ENCODE peak calls at places on chromosome 9, in seven cellular contexts. One of them, this sample, is unnamed.

GRCh38 chr9:123246534-123246933 is 21.9 kb downstream of the STRBP start:
- DNase-seq in skeletal muscle cell: no peak
- DNase-seq in BJ: no peak
- DNase-seq in spleen: no peak
- DNase-seq in sigmoid colon: no peak
- DNase-seq in left ventricle myocardium inferior: no peak
- DNase-seq in AG04450: no peak
- DNase-seq in this sample: peak

GRCh38 chr9:26500471-26500870 is 392.1 kb downstream of the CAAP1 start:
- DNase-seq in skeletal muscle cell: no peak
- DNase-seq in BJ: no peak
- DNase-seq in spleen: no peak
- DNase-seq in sigmoid colon: no peak
- DNase-seq in left ventricle myocardium inferior: no peak
- DNase-seq in AG04450: no peak
- DNase-seq in this sample: no peak

GRCh38 chr9:34884732-34885131 is 73.4 kb upstream of the PHF24 start:
- DNase-seq in skeletal muscle cell: no peak
- DNase-seq in BJ: no peak
- DNase-seq in spleen: no peak
- DNase-seq in sigmoid colon: no peak
- DNase-seq in left ventricle myocardium inferior: no peak
- DNase-seq in AG04450: no peak
- DNase-seq in this sample: no peak

GRCh38 chr9:116576386-116576785 is 110.7 kb upstream of the TRIM32 start:
- DNase-seq in skeletal muscle cell: no peak
- DNase-seq in BJ: no peak
- DNase-seq in spleen: no peak
- DNase-seq in sigmoid colon: no peak
- DNase-seq in left ventricle myocardium inferior: no peak
- DNase-seq in AG04450: no peak
- DNase-seq in this sample: no peak

GRCh38 chr9:134408939-134409737 is 82.9 kb downstream of the RXRA start:
- DNase-seq in skeletal muscle cell: no peak
- DNase-seq in BJ: no peak
- DNase-seq in spleen: peak
- DNase-seq in sigmoid colon: no peak
- DNase-seq in left ventricle myocardium inferior: no peak
- DNase-seq in AG04450: no peak
- DNase-seq in this sample: no peak

GRCh38 chr9:68896495-68896894 is 117.4 kb downstream of the PRKACG start:
- DNase-seq in skeletal muscle cell: no peak
- DNase-seq in BJ: no peak
- DNase-seq in spleen: no peak
- DNase-seq in sigmoid colon: no peak
- DNase-seq in left ventricle myocardium inferior: no peak
- DNase-seq in AG04450: no peak
- DNase-seq in this sample: no peak

GRCh38 chr9:129347323-129348120 is 169.5 kb upstream of the IER5L start:
- DNase-seq in skeletal muscle cell: no peak
- DNase-seq in BJ: no peak
- DNase-seq in spleen: no peak
- DNase-seq in sigmoid colon: no peak
- DNase-seq in left ventricle myocardium inferior: no peak
- DNase-seq in AG04450: no peak
- DNase-seq in this sample: no peak

GRCh38 chr9:18849186-18849724 is 183.8 kb downstream of the SAXO1 start:
- DNase-seq in skeletal muscle cell: no peak
- DNase-seq in BJ: no peak
- DNase-seq in spleen: no peak
- DNase-seq in sigmoid colon: no peak
- DNase-seq in left ventricle myocardium inferior: no peak
- DNase-seq in AG04450: no peak
- DNase-seq in this sample: no peak

GRCh38 chr9:115138151-115138550 is 20.2 kb upstream of the TNC start:
- DNase-seq in skeletal muscle cell: no peak
- DNase-seq in BJ: no peak
- DNase-seq in spleen: no peak
- DNase-seq in sigmoid colon: no peak
- DNase-seq in left ventricle myocardium inferior: no peak
- DNase-seq in AG04450: no peak
- DNase-seq in this sample: no peak

GRCh38 chr9:108290839-108291585 is 564.8 kb downstream of the ACTL7B start:
- DNase-seq in skeletal muscle cell: no peak
- DNase-seq in BJ: no peak
- DNase-seq in spleen: no peak
- DNase-seq in sigmoid colon: no peak
- DNase-seq in left ventricle myocardium inferior: no peak
- DNase-seq in AG04450: no peak
- DNase-seq in this sample: no peak

GRCh38 chr9:35736201-35736633 is 3.8 kb downstream of the CREB3 start:
- DNase-seq in skeletal muscle cell: no peak
- DNase-seq in BJ: no peak
- DNase-seq in spleen: peak
- DNase-seq in sigmoid colon: peak
- DNase-seq in left ventricle myocardium inferior: peak
- DNase-seq in AG04450: no peak
- DNase-seq in this sample: peak

GRCh38 chr9:133117271-133118178 is 3.5 kb downstream of the RALGDS start:
- DNase-seq in skeletal muscle cell: no peak
- DNase-seq in BJ: no peak
- DNase-seq in spleen: peak
- DNase-seq in sigmoid colon: peak
- DNase-seq in left ventricle myocardium inferior: peak
- DNase-seq in AG04450: no peak
- DNase-seq in this sample: no peak

GRCh38 chr9:117414906-117415583 is at the start of gene ASTN2:
- DNase-seq in skeletal muscle cell: no peak
- DNase-seq in BJ: no peak
- DNase-seq in spleen: no peak
- DNase-seq in sigmoid colon: no peak
- DNase-seq in left ventricle myocardium inferior: no peak
- DNase-seq in AG04450: no peak
- DNase-seq in this sample: no peak

GRCh38 chr9:129568560-129569505 is 52.1 kb downstream of the C9orf50 start:
- DNase-seq in skeletal muscle cell: no peak
- DNase-seq in BJ: no peak
- DNase-seq in spleen: no peak
- DNase-seq in sigmoid colon: peak
- DNase-seq in left ventricle myocardium inferior: peak
- DNase-seq in AG04450: no peak
- DNase-seq in this sample: no peak

DNA sequence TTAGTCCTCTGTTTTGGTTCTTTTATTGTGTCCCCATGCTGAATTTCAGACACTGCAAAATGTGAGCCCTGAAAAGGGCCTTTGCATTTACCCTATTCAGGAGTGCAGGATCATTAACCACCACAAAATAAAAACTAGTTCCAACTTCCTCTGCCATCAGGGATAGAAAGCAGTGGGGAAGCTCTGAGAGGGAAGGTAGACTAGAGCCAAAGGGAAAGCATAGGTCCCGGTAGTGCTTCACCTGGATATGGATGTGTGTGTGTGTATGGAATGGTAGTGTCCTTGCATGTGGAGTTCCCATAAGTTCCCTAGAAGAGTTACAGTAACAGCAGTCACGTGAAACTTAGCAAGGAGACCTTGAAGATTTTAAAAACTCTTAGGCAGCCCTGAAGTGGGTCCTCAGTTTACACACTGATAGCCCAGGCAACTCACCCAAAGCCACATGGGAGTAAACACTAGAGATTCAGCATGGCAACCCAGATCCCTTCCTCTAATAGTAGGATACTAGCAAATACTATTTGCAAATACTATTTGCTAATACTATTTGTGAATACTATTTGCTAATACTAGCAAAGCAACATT is 70.2 kb upstream of the IFNE start:
- DNase-seq in skeletal muscle cell: no peak
- DNase-seq in BJ: no peak
- DNase-seq in spleen: no peak
- DNase-seq in sigmoid colon: no peak
- DNase-seq in left ventricle myocardium inferior: no peak
- DNase-seq in AG04450: no peak
- DNase-seq in this sample: no peak
- H3K4me3 ChIP-seq in skeletal muscle cell: no peak
- H3K4me3 ChIP-seq in BJ: no peak
- H3K4me3 ChIP-seq in spleen: no peak
- H3K4me3 ChIP-seq in sigmoid colon: no peak
- H3K4me3 ChIP-seq in left ventricle myocardium inferior: no peak
- H3K4me3 ChIP-seq in AG04450: no peak
- H3K4me3 ChIP-seq in this sample: no peak

DNA sequence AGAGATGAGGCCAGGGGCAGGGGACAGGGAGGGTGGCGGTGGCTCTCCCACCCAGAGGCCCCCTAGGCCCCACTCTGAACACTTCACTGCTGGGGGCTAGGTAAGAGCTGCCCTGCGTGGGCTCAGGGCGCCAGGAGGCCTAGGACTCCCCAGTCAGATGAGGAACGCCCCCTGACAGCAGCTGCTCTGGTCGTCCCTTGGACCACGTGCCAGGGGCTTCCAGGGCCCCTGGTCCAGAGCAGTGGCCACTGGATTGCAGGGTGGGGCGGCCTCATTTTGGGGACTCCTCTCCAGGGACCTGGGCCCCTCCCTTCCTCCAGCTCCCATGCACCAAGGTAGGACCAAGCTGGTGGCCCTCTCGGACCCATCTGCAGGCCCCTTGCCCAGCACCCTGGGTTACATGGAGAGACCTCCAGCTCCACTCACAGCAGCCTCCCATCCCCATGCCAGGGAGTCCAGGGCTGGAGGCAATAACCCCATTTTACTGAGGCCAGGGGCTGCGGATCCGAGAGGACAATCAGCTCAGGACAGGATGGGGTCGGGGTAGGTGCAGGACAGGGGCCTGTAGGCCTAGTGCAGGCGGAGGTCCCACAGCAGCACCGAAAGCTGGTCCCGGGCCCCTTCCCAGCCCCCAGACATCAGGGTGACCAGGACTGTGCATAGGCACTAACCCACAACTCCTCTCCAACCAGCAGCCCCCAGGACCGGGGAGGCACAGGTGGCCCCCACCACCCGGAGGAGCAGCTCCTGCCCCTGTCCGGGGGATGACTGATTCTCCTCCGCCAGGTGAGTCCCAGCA is 1.5 kb downstream of the EGFL7 start:
- DNase-seq in skeletal muscle cell: no peak
- DNase-seq in BJ: no peak
- DNase-seq in spleen: no peak
- DNase-seq in sigmoid colon: no peak
- DNase-seq in left ventricle myocardium inferior: no peak
- DNase-seq in AG04450: no peak
- DNase-seq in this sample: no peak
- H3K4me3 ChIP-seq in skeletal muscle cell: no peak
- H3K4me3 ChIP-seq in BJ: no peak
- H3K4me3 ChIP-seq in spleen: peak
- H3K4me3 ChIP-seq in sigmoid colon: peak
- H3K4me3 ChIP-seq in left ventricle myocardium inferior: peak
- H3K4me3 ChIP-seq in AG04450: no peak
- H3K4me3 ChIP-seq in this sample: no peak

DNA sequence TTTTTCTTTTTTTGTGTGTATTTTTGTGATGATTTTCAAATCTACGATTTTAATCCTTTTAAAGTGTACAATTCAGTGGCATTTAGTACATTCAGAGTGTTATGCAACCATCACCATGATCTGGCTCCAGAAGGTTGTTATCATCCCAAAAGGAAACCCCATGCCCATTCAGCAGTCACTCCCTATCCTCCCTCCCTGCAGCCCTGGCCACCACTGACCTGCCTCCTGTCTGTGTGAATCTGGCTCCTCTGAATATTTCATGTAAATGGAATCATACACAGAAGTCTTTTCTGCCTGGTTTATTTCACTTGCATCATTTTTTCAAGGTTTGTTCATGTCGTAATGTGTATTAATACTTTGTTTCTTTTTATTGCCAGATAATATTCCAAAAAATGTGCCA is 32.5 kb downstream of the HABP4 start:
- DNase-seq in skeletal muscle cell: no peak
- DNase-seq in BJ: no peak
- DNase-seq in spleen: no peak
- DNase-seq in sigmoid colon: no peak
- DNase-seq in left ventricle myocardium inferior: no peak
- DNase-seq in AG04450: no peak
- DNase-seq in this sample: no peak
- H3K4me3 ChIP-seq in skeletal muscle cell: no peak
- H3K4me3 ChIP-seq in BJ: no peak
- H3K4me3 ChIP-seq in spleen: no peak
- H3K4me3 ChIP-seq in sigmoid colon: no peak
- H3K4me3 ChIP-seq in left ventricle myocardium inferior: no peak
- H3K4me3 ChIP-seq in AG04450: no peak
- H3K4me3 ChIP-seq in this sample: no peak

GRCh38 chr9:94864862-94865435 is 138.4 kb downstream of the AOPEP start:
- DNase-seq in skeletal muscle cell: no peak
- DNase-seq in BJ: no peak
- DNase-seq in spleen: no peak
- DNase-seq in sigmoid colon: no peak
- DNase-seq in left ventricle myocardium inferior: no peak
- DNase-seq in AG04450: no peak
- DNase-seq in this sample: no peak

GRCh38 chr9:94866770-94867169 is 140.3 kb downstream of the AOPEP start:
- DNase-seq in skeletal muscle cell: no peak
- DNase-seq in BJ: no peak
- DNase-seq in spleen: no peak
- DNase-seq in sigmoid colon: no peak
- DNase-seq in left ventricle myocardium inferior: no peak
- DNase-seq in AG04450: no peak
- DNase-seq in this sample: no peak

GRCh38 chr9:94864183-94864582 is 137.7 kb downstream of the AOPEP start:
- DNase-seq in skeletal muscle cell: no peak
- DNase-seq in BJ: no peak
- DNase-seq in spleen: no peak
- DNase-seq in sigmoid colon: no peak
- DNase-seq in left ventricle myocardium inferior: no peak
- DNase-seq in AG04450: no peak
- DNase-seq in this sample: no peak

GRCh38 chr9:94867281-94867841 is 140.9 kb downstream of the AOPEP start:
- DNase-seq in skeletal muscle cell: no peak
- DNase-seq in BJ: no peak
- DNase-seq in spleen: no peak
- DNase-seq in sigmoid colon: peak
- DNase-seq in left ventricle myocardium inferior: peak
- DNase-seq in AG04450: peak
- DNase-seq in this sample: peak

DNA sequence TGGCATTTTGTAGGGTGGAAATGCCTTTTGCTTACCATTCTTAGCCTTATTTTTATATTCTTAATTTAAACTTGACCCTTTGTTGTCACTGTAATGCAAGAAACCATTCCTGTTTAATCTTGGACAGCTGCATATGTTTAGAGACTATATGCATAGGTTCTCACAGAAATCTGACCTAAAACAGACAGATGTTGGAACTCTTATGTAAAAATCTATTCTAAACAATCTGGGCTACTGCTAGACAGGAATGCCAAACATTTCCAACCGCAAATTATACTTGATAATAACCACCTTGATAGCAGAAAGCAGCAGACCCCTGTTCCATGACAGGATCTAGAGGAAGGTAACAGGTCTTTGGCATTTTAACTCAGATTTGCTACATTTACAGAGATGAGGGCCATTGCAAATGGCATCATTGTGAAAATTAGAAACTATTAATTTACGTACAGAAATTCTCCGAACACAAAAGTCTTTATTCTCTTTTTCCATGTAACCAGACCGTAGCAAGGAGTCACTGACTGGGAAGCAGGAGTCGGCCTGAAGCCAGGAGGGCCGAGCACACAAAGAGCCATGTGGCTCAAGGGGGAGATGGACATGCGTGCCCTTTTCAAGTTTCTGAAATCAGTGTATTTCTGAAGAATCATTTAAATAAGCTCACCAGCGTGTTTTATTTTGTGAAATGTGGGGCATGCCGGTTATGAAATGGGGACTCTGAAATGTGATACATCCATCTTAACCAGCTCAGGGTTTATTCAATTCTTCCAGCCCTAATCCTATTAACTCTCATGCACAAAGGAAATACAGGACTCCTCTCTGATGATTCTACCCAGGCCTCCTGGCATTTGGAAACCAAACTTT is 139.3 kb downstream of the AOPEP start:
- DNase-seq in skeletal muscle cell: no peak
- DNase-seq in BJ: no peak
- DNase-seq in spleen: no peak
- DNase-seq in sigmoid colon: peak
- DNase-seq in left ventricle myocardium inferior: peak
- DNase-seq in AG04450: peak
- DNase-seq in this sample: no peak
- H3K4me3 ChIP-seq in skeletal muscle cell: no peak
- H3K4me3 ChIP-seq in BJ: no peak
- H3K4me3 ChIP-seq in spleen: no peak
- H3K4me3 ChIP-seq in sigmoid colon: no peak
- H3K4me3 ChIP-seq in left ventricle myocardium inferior: peak
- H3K4me3 ChIP-seq in AG04450: no peak
- H3K4me3 ChIP-seq in this sample: no peak